ENCODE peak calls at places on chromosomes 12 and 14, in four cellular contexts. K is hepatocyte, W is colonic mucosa, V is neural progenitor cell. B is an unnamed sample.

GRCh38 chr12:125065021-125065752 is at the start of gene AACS:
- DNase-seq in K (peak; percentile 92), V (peak; percentile 94), W (peak; percentile 87), B (peak; percentile 76)

GRCh38 chr12:6899837-6900519 is 4.6 kb upstream of the LRRC23 start:
- DNase-seq in W (peak; percentile 91), V (no peak), K (no peak), B (peak; percentile 88)

GRCh38 chr12:67649165-67650126 is 901 bp downstream of the DYRK2 start:
- DNase-seq in W (peak; percentile 58), V (peak; percentile 57), K (peak; percentile 53), B (peak; percentile 38)

GRCh38 chr12:132610051-132610759 is at the start of gene LRCOL1:
- DNase-seq in K (no peak), W (no peak), V (peak; percentile 21), B (no peak)

GRCh38 chr12:93587601-93588000 is 15.1 kb downstream of the SOCS2 start:
- DNase-seq in W (no peak), V (no peak), K (no peak), B (peak; percentile 7)

GRCh38 chr12:9649532-9649940 is 20.0 kb upstream of the CLEC2D start:
- DNase-seq in K (peak; percentile 13), W (peak; percentile 28), V (peak; percentile 20), B (no peak)

GRCh38 chr12:56157201-56158028 is 744 bp upstream of the MYL6 start:
- DNase-seq in K (peak; percentile 87), W (peak; percentile 84), V (peak; percentile 90), B (peak; percentile 77)

GRCh38 chr12:105358789-105359188 is 28.3 kb downstream of the C12orf75 start:
- DNase-seq in W (no peak), K (no peak), V (no peak), B (no peak)

GRCh38 chr12:12456637-12457036 is 99.8 kb downstream of the BORCS5 start:
- DNase-seq in V (no peak), K (no peak), W (no peak), B (no peak)

GRCh38 chr14:29928342-29928640 is 644 bp upstream of the PRKD1 start:
- DNase-seq in V (no peak), K (no peak), W (no peak), B (no peak)

GRCh38 chr12:15131462-15131861 is 89.8 kb downstream of the RERG start:
- DNase-seq in V (no peak), K (no peak), W (no peak), B (no peak)

GRCh38 chr12:122681814-122682213 is 21.3 kb downstream of the HCAR2 start:
- DNase-seq in V (no peak), W (no peak), K (no peak), B (no peak)

GRCh38 chr14:75342762-75343599 is 64.4 kb downstream of the FOS start:
- DNase-seq in W (no peak), V (no peak), K (no peak), B (no peak)

GRCh38 chr14:61246721-61247120 is 34.4 kb downstream of the TMEM30B start:
- DNase-seq in K (no peak), W (no peak), V (no peak), B (no peak)

GRCh38 chr12:3962661-3963483 is 89.7 kb upstream of the PARP11 start:
- DNase-seq in V (no peak), W (no peak), K (peak; percentile 64), B (no peak)

GRCh38 chr14:106442857-106443256 is 916.5 kb downstream of the TMEM121 start:
- DNase-seq in V (no peak), K (no peak), W (no peak), B (no peak)

GRCh38 chr12:115312901-115313300 is 628.9 kb upstream of the TBX3 start:
- DNase-seq in W (no peak), V (no peak), K (no peak), B (no peak)

GRCh38 chr12:123129651-123130050 is 21.2 kb downstream of the PITPNM2 start:
- DNase-seq in V (no peak), W (no peak), K (no peak), B (no peak)

GRCh38 chr12:91381309-91381804 is 198.7 kb upstream of the DCN start:
- DNase-seq in W (no peak), V (peak; percentile 89), K (peak; percentile 84), B (peak; percentile 28)

GRCh38 chr12:122965356-122965755 is 907 bp downstream of the ABCB9 start:
- DNase-seq in K (no peak), W (no peak), V (peak; percentile 40), B (no peak)

GRCh38 chr14:85574849-85575616 is 45.1 kb downstream of the FLRT2 start:
- DNase-seq in V (no peak), K (no peak), W (no peak), B (no peak)

GRCh38 chr14:85576848-85577541 is 47.1 kb downstream of the FLRT2 start:
- DNase-seq in W (no peak), K (no peak), V (no peak), B (no peak)

GRCh38 chr14:85577542-85578140 is 47.7 kb downstream of the FLRT2 start:
- DNase-seq in V (no peak), W (no peak), K (no peak), B (no peak)

GRCh38 chr14:85576161-85576560 is 46.2 kb downstream of the FLRT2 start:
- DNase-seq in K (no peak), W (no peak), V (no peak), B (no peak)

DNA sequence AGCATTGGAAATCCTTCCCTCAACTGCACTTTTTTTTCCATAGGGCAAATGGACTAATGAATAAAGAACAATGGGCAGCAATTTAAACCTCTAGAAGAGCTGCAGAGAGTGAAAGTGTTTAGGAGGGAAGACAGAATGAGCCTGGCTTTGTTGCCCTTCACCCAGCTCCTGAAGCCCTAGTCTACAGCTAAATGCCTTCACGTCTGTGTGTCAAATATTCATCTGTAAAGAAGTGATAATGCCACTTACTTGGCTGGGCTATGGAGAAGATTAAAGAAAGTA is 45.6 kb downstream of the FLRT2 start:
- DNase-seq in V (peak; percentile 30), K (no peak), W (no peak), B (no peak)
- H3K27ac ChIP-seq in V (no peak overlapping the region), K (no peak overlapping the region), W (no peak overlapping the region), B (no peak overlapping the region)

GRCh38 chr12:128680555-128680954 is 143.2 kb downstream of the SLC15A4 start:
- DNase-seq in V (no peak), W (no peak), K (no peak), B (no peak)
- H3K4me3 ChIP-seq in V (no peak overlapping the region), W (no peak overlapping the region), K (no peak overlapping the region), B (no peak overlapping the region)

DNA sequence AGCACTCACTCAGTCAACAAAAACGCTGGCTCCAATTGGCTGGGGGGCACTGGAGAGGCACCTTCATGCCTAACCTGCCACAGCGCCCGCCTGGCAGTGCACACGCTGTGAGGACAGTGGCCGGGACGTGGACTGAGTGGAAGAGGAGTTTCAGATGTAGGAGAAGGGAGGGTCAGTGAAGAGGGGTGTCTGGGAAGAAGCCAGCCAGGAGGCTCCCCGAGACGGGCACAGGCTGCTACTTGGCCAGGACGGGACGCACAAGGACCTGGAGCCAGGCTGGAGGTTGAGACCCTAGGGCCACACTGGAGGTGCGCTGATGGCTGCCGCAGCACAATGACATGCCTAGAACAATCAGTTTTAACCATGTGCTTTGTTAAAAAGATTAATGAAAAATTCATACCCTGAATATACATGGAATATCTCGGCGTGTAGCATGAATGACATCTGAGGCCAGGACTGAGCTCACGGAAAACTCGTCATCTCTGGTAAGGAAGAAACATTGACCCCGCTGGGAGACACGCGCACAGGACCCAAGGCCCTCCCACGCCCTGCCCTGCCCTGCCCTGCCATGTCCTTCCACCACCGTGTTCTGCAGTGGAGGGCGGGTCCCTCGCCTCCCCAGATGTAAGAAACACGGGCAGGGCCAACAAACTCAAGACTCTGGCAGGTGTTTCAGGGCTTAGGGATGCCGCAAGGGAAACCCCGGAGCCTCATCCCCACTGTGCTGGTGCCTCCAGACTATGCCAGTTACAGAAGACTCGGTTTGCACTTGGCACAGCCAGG is 25.0 kb downstream of the AMN start:
- DNase-seq in W (no peak), V (no peak), K (no peak), B (peak; percentile 66)
- H3K36me3 ChIP-seq in W (peaks cover 23% of the 10 kb centered on the region), V (no peaks in the 10 kb centered on the region), K (no peaks in the 10 kb centered on the region), B (peaks cover 15% of the 10 kb centered on the region)

DNA sequence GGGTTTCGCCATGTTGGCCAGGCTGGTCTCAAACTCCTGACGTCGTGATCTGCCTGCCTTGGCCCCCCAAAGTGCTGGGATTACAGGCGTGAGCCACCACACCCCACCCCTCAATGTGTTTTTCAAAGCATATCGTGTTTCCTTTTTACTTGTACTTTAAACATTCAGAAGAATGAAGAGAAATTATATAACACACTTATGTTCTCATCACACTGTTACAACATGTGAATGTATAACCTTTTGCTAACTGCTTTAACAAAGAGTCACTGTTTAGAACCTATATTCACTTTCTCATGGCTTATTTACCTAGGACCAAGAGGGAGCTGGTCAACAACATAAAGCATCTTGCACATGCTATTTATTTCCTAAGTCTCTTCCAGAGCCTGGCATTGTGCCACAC is 16.1 kb upstream of the ACTR6 start:
- DNase-seq in K (no peak), W (no peak), V (no peak), B (no peak)
- H3K27ac ChIP-seq in K (no peak overlapping the region), W (no peak overlapping the region), V (no peak overlapping the region), B (no peak overlapping the region)

DNA sequence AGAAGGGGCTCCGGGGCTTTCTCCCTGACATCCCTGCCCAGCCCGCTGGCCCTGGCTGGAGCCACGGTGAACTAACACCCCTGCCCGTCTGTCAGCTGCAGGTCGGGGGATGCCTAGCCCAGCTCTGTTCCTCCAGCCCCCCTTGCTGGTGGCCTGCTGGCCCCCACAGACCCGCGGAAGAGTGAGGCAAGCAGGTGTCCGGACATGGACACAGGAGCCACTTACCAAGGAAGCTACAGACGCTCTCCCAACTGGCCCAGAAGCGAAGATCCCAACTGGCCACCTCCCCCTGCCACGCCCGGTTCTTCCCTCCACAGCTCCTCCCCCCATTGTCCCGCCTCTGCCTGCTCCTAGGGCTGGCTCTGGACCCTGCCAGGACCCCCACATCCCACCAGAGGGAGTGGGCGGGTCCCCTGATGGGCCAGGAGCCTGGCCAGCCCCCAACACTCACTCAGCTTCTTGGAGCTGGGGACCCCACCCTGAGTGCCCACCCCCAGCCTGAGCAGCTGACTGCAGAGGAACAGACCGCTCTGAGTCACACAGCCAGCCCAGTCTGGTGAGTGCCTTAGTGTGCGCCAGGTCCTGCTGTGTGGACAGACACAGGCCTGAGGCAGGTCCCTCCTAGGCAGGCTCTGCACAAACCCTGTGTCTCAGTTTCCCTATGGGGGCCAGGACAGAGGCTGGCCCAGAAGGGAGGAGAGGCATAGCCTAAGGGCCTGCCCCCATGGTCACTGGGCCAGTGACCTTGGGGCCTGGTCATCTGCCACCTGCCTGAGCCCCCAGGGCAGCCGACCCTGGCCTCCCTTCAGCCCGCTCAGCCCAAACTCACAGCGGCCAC is 7.7 kb downstream of the AHNAK2 start:
- DNase-seq in V (peak; percentile 48), K (peak; percentile 66), W (peak; percentile 61), B (no peak)
- H3K4me3 ChIP-seq in V (no peak overlapping the region), K (no peak overlapping the region), W (no peak overlapping the region), B (no peak overlapping the region)

GRCh38 chr14:100723135-100723883 is 3.4 kb upstream of the DLK1 start:
- DNase-seq in W (no peak), K (no peak), V (peak; percentile 59), B (no peak)

GRCh38 chr14:100719976-100720520 is 6.6 kb upstream of the DLK1 start:
- DNase-seq in K (no peak), W (no peak), V (no peak), B (no peak)

GRCh38 chr14:100721568-100721967 is 5.1 kb upstream of the DLK1 start:
- DNase-seq in W (no peak), V (no peak), K (no peak), B (no peak)

GRCh38 chr14:100724061-100724460 is 2.6 kb upstream of the DLK1 start:
- DNase-seq in V (no peak), W (no peak), K (no peak), B (no peak)

GRCh38 chr14:100722367-100722766 is 4.3 kb upstream of the DLK1 start:
- DNase-seq in W (no peak), K (no peak), V (no peak), B (no peak)
- H3K36me3 ChIP-seq in W (no peaks in the 10 kb centered on the region), K (no peaks in the 10 kb centered on the region), V (no peaks in the 10 kb centered on the region), B (no peaks in the 10 kb centered on the region)

B was measured in small intestine.